ENCODE peak calls at places on chromosome 5, in six cellular contexts. One of them, this sample, is unnamed.
A peak's percentile ranks its signal among the peaks of the same experiment; 100 is the strongest.

GRCh38 chr5:148805323-148806290 is 20.8 kb upstream of the ADRB2 start:
- DNase-seq in NCI-H1694: no peak
- DNase-seq in SW 1271: no peak
- DNase-seq in AG10803: no peak
- DNase-seq in RCC 7860: peak; percentile 84
- DNase-seq in pulmonary artery endothelial cell: no peak
- DNase-seq in this sample: no peak

GRCh38 chr5:58187473-58188286 is 272.2 kb downstream of the PLK2 start:
- DNase-seq in NCI-H1694: no peak
- DNase-seq in SW 1271: no peak
- DNase-seq in AG10803: no peak
- DNase-seq in RCC 7860: no peak
- DNase-seq in pulmonary artery endothelial cell: no peak
- DNase-seq in this sample: no peak

GRCh38 chr5:111734013-111734412 is 23.0 kb downstream of the NREP start:
- DNase-seq in NCI-H1694: no peak
- DNase-seq in SW 1271: no peak
- DNase-seq in AG10803: peak; percentile 77
- DNase-seq in RCC 7860: peak; percentile 88
- DNase-seq in pulmonary artery endothelial cell: no peak
- DNase-seq in this sample: peak; percentile 37

GRCh38 chr5:136132087-136132486 is 558 bp upstream of the SMAD5 start:
- DNase-seq in NCI-H1694: no peak
- DNase-seq in SW 1271: peak; percentile 48
- DNase-seq in AG10803: peak; percentile 4
- DNase-seq in RCC 7860: no peak
- DNase-seq in pulmonary artery endothelial cell: no peak
- DNase-seq in this sample: peak; percentile 37

GRCh38 chr5:151233576-151234202 is 9.8 kb upstream of the CCDC69 start:
- DNase-seq in NCI-H1694: no peak
- DNase-seq in SW 1271: no peak
- DNase-seq in AG10803: no peak
- DNase-seq in RCC 7860: no peak
- DNase-seq in pulmonary artery endothelial cell: no peak
- DNase-seq in this sample: no peak

GRCh38 chr5:140134277-140134935 is 8.7 kb downstream of the IGIP start:
- DNase-seq in NCI-H1694: no peak
- DNase-seq in SW 1271: no peak
- DNase-seq in AG10803: no peak
- DNase-seq in RCC 7860: no peak
- DNase-seq in pulmonary artery endothelial cell: no peak
- DNase-seq in this sample: no peak

GRCh38 chr5:75885321-75885720 is 168.1 kb upstream of the POC5 start:
- DNase-seq in NCI-H1694: no peak
- DNase-seq in SW 1271: no peak
- DNase-seq in AG10803: no peak
- DNase-seq in RCC 7860: no peak
- DNase-seq in pulmonary artery endothelial cell: no peak
- DNase-seq in this sample: no peak

GRCh38 chr5:38613992-38614836 is 57.8 kb upstream of the LIFR start:
- DNase-seq in NCI-H1694: no peak
- DNase-seq in SW 1271: no peak
- DNase-seq in AG10803: no peak
- DNase-seq in RCC 7860: no peak
- DNase-seq in pulmonary artery endothelial cell: no peak
- DNase-seq in this sample: no peak

GRCh38 chr5:135454946-135455345 is 2.8 kb upstream of the TIFAB start:
- DNase-seq in NCI-H1694: no peak
- DNase-seq in SW 1271: no peak
- DNase-seq in AG10803: no peak
- DNase-seq in RCC 7860: no peak
- DNase-seq in pulmonary artery endothelial cell: no peak
- DNase-seq in this sample: no peak

GRCh38 chr5:172573115-172573882 is 67.8 kb upstream of the NEURL1B start:
- DNase-seq in NCI-H1694: no peak
- DNase-seq in SW 1271: no peak
- DNase-seq in AG10803: no peak
- DNase-seq in RCC 7860: no peak
- DNase-seq in pulmonary artery endothelial cell: no peak
- DNase-seq in this sample: no peak

GRCh38 chr5:67992919-67993318 is 222.6 kb upstream of the PIK3R1 start:
- DNase-seq in NCI-H1694: no peak
- DNase-seq in SW 1271: no peak
- DNase-seq in AG10803: peak; percentile 49
- DNase-seq in RCC 7860: no peak
- DNase-seq in pulmonary artery endothelial cell: no peak
- DNase-seq in this sample: no peak

GRCh38 chr5:109857405-109858031 is 167.8 kb downstream of the MAN2A1 start:
- DNase-seq in NCI-H1694: no peak
- DNase-seq in SW 1271: no peak
- DNase-seq in AG10803: no peak
- DNase-seq in RCC 7860: no peak
- DNase-seq in pulmonary artery endothelial cell: no peak
- DNase-seq in this sample: no peak

GRCh38 chr5:142063878-142064331 is 44.7 kb upstream of the NDFIP1 start:
- DNase-seq in NCI-H1694: peak; percentile 30
- DNase-seq in SW 1271: no peak
- DNase-seq in AG10803: peak; percentile 77
- DNase-seq in RCC 7860: no peak
- DNase-seq in pulmonary artery endothelial cell: peak; percentile 4
- DNase-seq in this sample: no peak

GRCh38 chr5:170360712-170361501 is 28.3 kb downstream of the KCNMB1 start:
- DNase-seq in NCI-H1694: no peak
- DNase-seq in SW 1271: no peak
- DNase-seq in AG10803: no peak
- DNase-seq in RCC 7860: no peak
- DNase-seq in pulmonary artery endothelial cell: no peak
- DNase-seq in this sample: no peak

GRCh38 chr5:173717959-173718358 is 101.5 kb upstream of the BOD1 start:
- DNase-seq in NCI-H1694: no peak
- DNase-seq in SW 1271: no peak
- DNase-seq in AG10803: no peak
- DNase-seq in RCC 7860: no peak
- DNase-seq in pulmonary artery endothelial cell: no peak
- DNase-seq in this sample: no peak

GRCh38 chr5:175517824-175518450 is 39.6 kb downstream of the SFXN1 start:
- DNase-seq in NCI-H1694: no peak
- DNase-seq in SW 1271: no peak
- DNase-seq in AG10803: peak; percentile 18
- DNase-seq in RCC 7860: peak; percentile 32
- DNase-seq in pulmonary artery endothelial cell: no peak
- DNase-seq in this sample: no peak

GRCh38 chr5:134177197-134178171 is 734 bp upstream of the SKP1 start:
- DNase-seq in NCI-H1694: no peak
- DNase-seq in SW 1271: peak; percentile 89
- DNase-seq in AG10803: peak; percentile 69
- DNase-seq in RCC 7860: no peak
- DNase-seq in pulmonary artery endothelial cell: no peak
- DNase-seq in this sample: no peak

GRCh38 chr5:117095803-117096332 is 521.2 kb upstream of the SEMA6A start:
- DNase-seq in NCI-H1694: no peak
- DNase-seq in SW 1271: no peak
- DNase-seq in AG10803: no peak
- DNase-seq in RCC 7860: no peak
- DNase-seq in pulmonary artery endothelial cell: no peak
- DNase-seq in this sample: no peak

GRCh38 chr5:96652769-96653455 is 9.3 kb upstream of the CAST start:
- DNase-seq in NCI-H1694: no peak
- DNase-seq in SW 1271: no peak
- DNase-seq in AG10803: no peak
- DNase-seq in RCC 7860: no peak
- DNase-seq in pulmonary artery endothelial cell: no peak
- DNase-seq in this sample: no peak

GRCh38 chr5:120808606-120809005 is 344.5 kb downstream of the PRR16 start:
- DNase-seq in NCI-H1694: no peak
- DNase-seq in SW 1271: no peak
- DNase-seq in AG10803: no peak
- DNase-seq in RCC 7860: no peak
- DNase-seq in pulmonary artery endothelial cell: no peak
- DNase-seq in this sample: peak; percentile 46

GRCh38 chr5:8517461-8517860 is 648.5 kb downstream of the MTRR start:
- DNase-seq in NCI-H1694: no peak
- DNase-seq in SW 1271: no peak
- DNase-seq in AG10803: no peak
- DNase-seq in RCC 7860: no peak
- DNase-seq in pulmonary artery endothelial cell: no peak
- DNase-seq in this sample: peak; percentile 20

GRCh38 chr5:10632110-10632903 is 68.4 kb downstream of the ANKRD33B start:
- DNase-seq in NCI-H1694: no peak
- DNase-seq in SW 1271: no peak
- DNase-seq in AG10803: no peak
- DNase-seq in RCC 7860: peak; percentile 84
- DNase-seq in pulmonary artery endothelial cell: no peak
- DNase-seq in this sample: no peak

GRCh38 chr5:568061-568781 is 43.9 kb upstream of the CEP72 start:
- DNase-seq in NCI-H1694: no peak
- DNase-seq in SW 1271: no peak
- DNase-seq in AG10803: no peak
- DNase-seq in RCC 7860: no peak
- DNase-seq in pulmonary artery endothelial cell: no peak
- DNase-seq in this sample: peak; percentile 2

GRCh38 chr5:155727512-155728145 is 599.3 kb upstream of the SGCD start:
- DNase-seq in NCI-H1694: no peak
- DNase-seq in SW 1271: no peak
- DNase-seq in AG10803: peak; percentile 21
- DNase-seq in RCC 7860: no peak
- DNase-seq in pulmonary artery endothelial cell: no peak
- DNase-seq in this sample: no peak

GRCh38 chr5:55004728-55005127 is 19.3 kb upstream of the GZMK start:
- DNase-seq in NCI-H1694: no peak
- DNase-seq in SW 1271: peak; percentile 32
- DNase-seq in AG10803: peak; percentile 63
- DNase-seq in RCC 7860: no peak
- DNase-seq in pulmonary artery endothelial cell: peak; percentile 51
- DNase-seq in this sample: no peak

GRCh38 chr5:164505791-164506190 is 1000.4 kb downstream of the MAT2B start:
- DNase-seq in NCI-H1694: no peak
- DNase-seq in SW 1271: no peak
- DNase-seq in AG10803: no peak
- DNase-seq in RCC 7860: no peak
- DNase-seq in pulmonary artery endothelial cell: no peak
- DNase-seq in this sample: no peak